ENCODE peak calls at places on chromosome 10, in seven cellular contexts. One of them, this sample, is unnamed.
A peak's percentile ranks its signal among the peaks of the same experiment; 100 is the strongest.

GRCh38 chr10:76576276-76576962 is 1061.2 kb downstream of the KCNMA1 start:
- DNase-seq in fibroblast of pulmonary artery: peak; percentile 26
- DNase-seq in SW 1271: no peak
- DNase-seq in uterus: no peak
- DNase-seq in COR-L47: no peak
- DNase-seq in activated T-cell treated with anti-CD3 and anti-CD28 coated beads, Interleukin-2, amount 50 U/mL, for 72 hours: no peak
- DNase-seq in NCI-H460: no peak
- DNase-seq in this sample: no peak

GRCh38 chr10:75375828-75376227 is 25.7 kb downstream of the ZNF503 start:
- DNase-seq in fibroblast of pulmonary artery: no peak
- DNase-seq in activated T-cell treated with anti-CD3 and anti-CD28 coated beads, Interleukin-2, amount 50 U/mL, for 72 hours: no peak
- DNase-seq in COR-L47: no peak
- DNase-seq in NCI-H460: no peak
- DNase-seq in SW 1271: no peak
- DNase-seq in uterus: no peak
- DNase-seq in this sample: no peak

GRCh38 chr10:9848981-9849380 is 1168.7 kb upstream of the CELF2 start:
- DNase-seq in fibroblast of pulmonary artery: no peak
- DNase-seq in activated T-cell treated with anti-CD3 and anti-CD28 coated beads, Interleukin-2, amount 50 U/mL, for 72 hours: no peak
- DNase-seq in SW 1271: no peak
- DNase-seq in COR-L47: no peak
- DNase-seq in uterus: no peak
- DNase-seq in NCI-H460: no peak
- DNase-seq in this sample: no peak

GRCh38 chr10:132165416-132165980 is 21.2 kb upstream of the DPYSL4 start:
- DNase-seq in SW 1271: no peak
- DNase-seq in NCI-H460: no peak
- DNase-seq in uterus: no peak
- DNase-seq in fibroblast of pulmonary artery: no peak
- DNase-seq in activated T-cell treated with anti-CD3 and anti-CD28 coated beads, Interleukin-2, amount 50 U/mL, for 72 hours: no peak
- DNase-seq in COR-L47: no peak
- DNase-seq in this sample: no peak

GRCh38 chr10:35448687-35449662 is 112.7 kb downstream of the CCNY start:
- DNase-seq in NCI-H460: no peak
- DNase-seq in fibroblast of pulmonary artery: peak; percentile 78
- DNase-seq in activated T-cell treated with anti-CD3 and anti-CD28 coated beads, Interleukin-2, amount 50 U/mL, for 72 hours: no peak
- DNase-seq in SW 1271: no peak
- DNase-seq in uterus: no peak
- DNase-seq in COR-L47: no peak
- DNase-seq in this sample: no peak

GRCh38 chr10:79477456-79477855 is 32.0 kb upstream of the ZCCHC24 start:
- DNase-seq in NCI-H460: no peak
- DNase-seq in SW 1271: no peak
- DNase-seq in activated T-cell treated with anti-CD3 and anti-CD28 coated beads, Interleukin-2, amount 50 U/mL, for 72 hours: no peak
- DNase-seq in COR-L47: no peak
- DNase-seq in uterus: no peak
- DNase-seq in fibroblast of pulmonary artery: no peak
- DNase-seq in this sample: no peak

GRCh38 chr10:118213456-118213855 is 128.7 kb downstream of the FAM204A start:
- DNase-seq in fibroblast of pulmonary artery: no peak
- DNase-seq in NCI-H460: no peak
- DNase-seq in uterus: no peak
- DNase-seq in COR-L47: no peak
- DNase-seq in activated T-cell treated with anti-CD3 and anti-CD28 coated beads, Interleukin-2, amount 50 U/mL, for 72 hours: no peak
- DNase-seq in SW 1271: no peak
- DNase-seq in this sample: no peak

GRCh38 chr10:83199357-83199756 is 940.0 kb upstream of the GHITM start:
- DNase-seq in uterus: no peak
- DNase-seq in SW 1271: no peak
- DNase-seq in fibroblast of pulmonary artery: no peak
- DNase-seq in activated T-cell treated with anti-CD3 and anti-CD28 coated beads, Interleukin-2, amount 50 U/mL, for 72 hours: no peak
- DNase-seq in NCI-H460: no peak
- DNase-seq in COR-L47: no peak
- DNase-seq in this sample: no peak

GRCh38 chr10:31757831-31758230 is 170.8 kb downstream of the ARHGAP12 start:
- DNase-seq in activated T-cell treated with anti-CD3 and anti-CD28 coated beads, Interleukin-2, amount 50 U/mL, for 72 hours: no peak
- DNase-seq in fibroblast of pulmonary artery: no peak
- DNase-seq in NCI-H460: no peak
- DNase-seq in SW 1271: no peak
- DNase-seq in uterus: no peak
- DNase-seq in COR-L47: no peak
- DNase-seq in this sample: no peak

GRCh38 chr10:5413012-5413938 is 918 bp downstream of the NET1 start:
- DNase-seq in COR-L47: no peak
- DNase-seq in SW 1271: no peak
- DNase-seq in fibroblast of pulmonary artery: peak; percentile 71
- DNase-seq in NCI-H460: no peak
- DNase-seq in uterus: no peak
- DNase-seq in activated T-cell treated with anti-CD3 and anti-CD28 coated beads, Interleukin-2, amount 50 U/mL, for 72 hours: no peak
- DNase-seq in this sample: no peak

GRCh38 chr10:132302911-132303310 is 4.8 kb downstream of the STK32C start:
- DNase-seq in COR-L47: no peak
- DNase-seq in uterus: no peak
- DNase-seq in NCI-H460: no peak
- DNase-seq in fibroblast of pulmonary artery: no peak
- DNase-seq in activated T-cell treated with anti-CD3 and anti-CD28 coated beads, Interleukin-2, amount 50 U/mL, for 72 hours: no peak
- DNase-seq in SW 1271: no peak
- DNase-seq in this sample: no peak

GRCh38 chr10:100528885-100529472 is 692 bp downstream of the NDUFB8 start:
- DNase-seq in SW 1271: no peak
- DNase-seq in uterus: no peak
- DNase-seq in activated T-cell treated with anti-CD3 and anti-CD28 coated beads, Interleukin-2, amount 50 U/mL, for 72 hours: no peak
- DNase-seq in NCI-H460: no peak
- DNase-seq in COR-L47: no peak
- DNase-seq in fibroblast of pulmonary artery: no peak
- DNase-seq in this sample: no peak

GRCh38 chr10:15112657-15113056 is 15.5 kb downstream of the RPP38 start:
- DNase-seq in SW 1271: no peak
- DNase-seq in COR-L47: no peak
- DNase-seq in NCI-H460: no peak
- DNase-seq in uterus: no peak
- DNase-seq in activated T-cell treated with anti-CD3 and anti-CD28 coated beads, Interleukin-2, amount 50 U/mL, for 72 hours: no peak
- DNase-seq in fibroblast of pulmonary artery: no peak
- DNase-seq in this sample: no peak

GRCh38 chr10:42872865-42873435 is 90.4 kb downstream of the BMS1 start:
- DNase-seq in fibroblast of pulmonary artery: no peak
- DNase-seq in uterus: no peak
- DNase-seq in NCI-H460: no peak
- DNase-seq in activated T-cell treated with anti-CD3 and anti-CD28 coated beads, Interleukin-2, amount 50 U/mL, for 72 hours: no peak
- DNase-seq in SW 1271: no peak
- DNase-seq in COR-L47: no peak
- DNase-seq in this sample: no peak

GRCh38 chr10:78904196-78904595 is 164.6 kb upstream of the ZMIZ1 start:
- DNase-seq in NCI-H460: no peak
- DNase-seq in uterus: no peak
- DNase-seq in SW 1271: no peak
- DNase-seq in fibroblast of pulmonary artery: no peak
- DNase-seq in activated T-cell treated with anti-CD3 and anti-CD28 coated beads, Interleukin-2, amount 50 U/mL, for 72 hours: no peak
- DNase-seq in COR-L47: no peak
- DNase-seq in this sample: no peak

GRCh38 chr10:13681095-13681494 is 94.3 kb downstream of the PRPF18 start:
- DNase-seq in NCI-H460: no peak
- DNase-seq in COR-L47: no peak
- DNase-seq in uterus: no peak
- DNase-seq in fibroblast of pulmonary artery: no peak
- DNase-seq in SW 1271: no peak
- DNase-seq in activated T-cell treated with anti-CD3 and anti-CD28 coated beads, Interleukin-2, amount 50 U/mL, for 72 hours: no peak
- DNase-seq in this sample: no peak

GRCh38 chr10:56928717-56929116 is 567.7 kb upstream of the ZWINT start:
- DNase-seq in activated T-cell treated with anti-CD3 and anti-CD28 coated beads, Interleukin-2, amount 50 U/mL, for 72 hours: no peak
- DNase-seq in fibroblast of pulmonary artery: no peak
- DNase-seq in NCI-H460: no peak
- DNase-seq in COR-L47: peak; percentile 3
- DNase-seq in uterus: no peak
- DNase-seq in SW 1271: no peak
- DNase-seq in this sample: no peak

GRCh38 chr10:84391326-84391725 is 62.9 kb downstream of the CCSER2 start:
- DNase-seq in activated T-cell treated with anti-CD3 and anti-CD28 coated beads, Interleukin-2, amount 50 U/mL, for 72 hours: no peak
- DNase-seq in uterus: no peak
- DNase-seq in NCI-H460: no peak
- DNase-seq in SW 1271: no peak
- DNase-seq in COR-L47: no peak
- DNase-seq in fibroblast of pulmonary artery: peak; percentile 18
- DNase-seq in this sample: no peak

GRCh38 chr10:13051126-13051694 is 48.8 kb upstream of the OPTN start:
- DNase-seq in NCI-H460: no peak
- DNase-seq in SW 1271: no peak
- DNase-seq in fibroblast of pulmonary artery: no peak
- DNase-seq in COR-L47: no peak
- DNase-seq in activated T-cell treated with anti-CD3 and anti-CD28 coated beads, Interleukin-2, amount 50 U/mL, for 72 hours: no peak
- DNase-seq in uterus: no peak
- DNase-seq in this sample: no peak

GRCh38 chr10:35462491-35462934 is 126.2 kb downstream of the CCNY start:
- DNase-seq in uterus: no peak
- DNase-seq in fibroblast of pulmonary artery: no peak
- DNase-seq in COR-L47: peak; percentile 66
- DNase-seq in NCI-H460: no peak
- DNase-seq in activated T-cell treated with anti-CD3 and anti-CD28 coated beads, Interleukin-2, amount 50 U/mL, for 72 hours: no peak
- DNase-seq in SW 1271: no peak
- DNase-seq in this sample: peak; percentile 65

GRCh38 chr10:64733980-64734379 is 1212.8 kb downstream of the REEP3 start:
- DNase-seq in activated T-cell treated with anti-CD3 and anti-CD28 coated beads, Interleukin-2, amount 50 U/mL, for 72 hours: no peak
- DNase-seq in SW 1271: no peak
- DNase-seq in COR-L47: peak; percentile 26
- DNase-seq in NCI-H460: peak; percentile 38
- DNase-seq in fibroblast of pulmonary artery: peak; percentile 42
- DNase-seq in uterus: no peak
- DNase-seq in this sample: no peak

GRCh38 chr10:29922904-29923303 is 136.5 kb downstream of the JCAD start:
- DNase-seq in activated T-cell treated with anti-CD3 and anti-CD28 coated beads, Interleukin-2, amount 50 U/mL, for 72 hours: no peak
- DNase-seq in NCI-H460: no peak
- DNase-seq in uterus: no peak
- DNase-seq in fibroblast of pulmonary artery: no peak
- DNase-seq in COR-L47: no peak
- DNase-seq in SW 1271: no peak
- DNase-seq in this sample: no peak

GRCh38 chr10:78028438-78029293 is 649 bp downstream of the POLR3A start:
- DNase-seq in SW 1271: no peak
- DNase-seq in fibroblast of pulmonary artery: peak; percentile 50
- DNase-seq in NCI-H460: no peak
- DNase-seq in activated T-cell treated with anti-CD3 and anti-CD28 coated beads, Interleukin-2, amount 50 U/mL, for 72 hours: peak; percentile 32
- DNase-seq in COR-L47: no peak
- DNase-seq in uterus: no peak
- DNase-seq in this sample: no peak

GRCh38 chr10:35335718-35336083 is 608 bp upstream of the CCNY start:
- DNase-seq in activated T-cell treated with anti-CD3 and anti-CD28 coated beads, Interleukin-2, amount 50 U/mL, for 72 hours: peak; percentile 26
- DNase-seq in NCI-H460: no peak
- DNase-seq in COR-L47: no peak
- DNase-seq in uterus: no peak
- DNase-seq in fibroblast of pulmonary artery: no peak
- DNase-seq in SW 1271: no peak
- DNase-seq in this sample: no peak

GRCh38 chr10:69867699-69868558 is 66.2 kb downstream of the COL13A1 start:
- DNase-seq in COR-L47: no peak
- DNase-seq in NCI-H460: no peak
- DNase-seq in activated T-cell treated with anti-CD3 and anti-CD28 coated beads, Interleukin-2, amount 50 U/mL, for 72 hours: no peak
- DNase-seq in SW 1271: no peak
- DNase-seq in fibroblast of pulmonary artery: no peak
- DNase-seq in uterus: no peak
- DNase-seq in this sample: no peak

GRCh38 chr10:30559118-30559684 is 70.4 kb downstream of the LYZL2 start:
- DNase-seq in SW 1271: no peak
- DNase-seq in NCI-H460: no peak
- DNase-seq in uterus: no peak
- DNase-seq in activated T-cell treated with anti-CD3 and anti-CD28 coated beads, Interleukin-2, amount 50 U/mL, for 72 hours: no peak
- DNase-seq in COR-L47: no peak
- DNase-seq in fibroblast of pulmonary artery: no peak
- DNase-seq in this sample: no peak

GRCh38 chr10:114167985-114168384 is 6.0 kb downstream of the CCDC186 start:
- DNase-seq in uterus: no peak
- DNase-seq in fibroblast of pulmonary artery: no peak
- DNase-seq in COR-L47: no peak
- DNase-seq in activated T-cell treated with anti-CD3 and anti-CD28 coated beads, Interleukin-2, amount 50 U/mL, for 72 hours: no peak
- DNase-seq in SW 1271: no peak
- DNase-seq in NCI-H460: no peak
- DNase-seq in this sample: no peak

GRCh38 chr10:98349508-98349922 is 65.5 kb downstream of the PYROXD2 start:
- DNase-seq in fibroblast of pulmonary artery: peak; percentile 99
- DNase-seq in NCI-H460: no peak
- DNase-seq in COR-L47: no peak
- DNase-seq in uterus: peak; percentile 82
- DNase-seq in activated T-cell treated with anti-CD3 and anti-CD28 coated beads, Interleukin-2, amount 50 U/mL, for 72 hours: no peak
- DNase-seq in SW 1271: no peak
- DNase-seq in this sample: no peak

GRCh38 chr10:119041332-119041731 is 11.8 kb downstream of the NANOS1 start:
- DNase-seq in SW 1271: no peak
- DNase-seq in fibroblast of pulmonary artery: no peak
- DNase-seq in NCI-H460: no peak
- DNase-seq in uterus: no peak
- DNase-seq in activated T-cell treated with anti-CD3 and anti-CD28 coated beads, Interleukin-2, amount 50 U/mL, for 72 hours: no peak
- DNase-seq in COR-L47: no peak
- DNase-seq in this sample: no peak

GRCh38 chr10:125005312-125006187 is 63.6 kb downstream of the ZRANB1 start:
- DNase-seq in uterus: peak; percentile 11
- DNase-seq in SW 1271: no peak
- DNase-seq in COR-L47: no peak
- DNase-seq in activated T-cell treated with anti-CD3 and anti-CD28 coated beads, Interleukin-2, amount 50 U/mL, for 72 hours: no peak
- DNase-seq in fibroblast of pulmonary artery: no peak
- DNase-seq in NCI-H460: no peak
- DNase-seq in this sample: no peak

GRCh38 chr10:3977761-3978160 is 192.8 kb upstream of the KLF6 start:
- DNase-seq in uterus: no peak
- DNase-seq in NCI-H460: no peak
- DNase-seq in fibroblast of pulmonary artery: no peak
- DNase-seq in SW 1271: no peak
- DNase-seq in activated T-cell treated with anti-CD3 and anti-CD28 coated beads, Interleukin-2, amount 50 U/mL, for 72 hours: no peak
- DNase-seq in COR-L47: no peak
- DNase-seq in this sample: no peak

GRCh38 chr10:79308016-79308415 is 39.3 kb upstream of the PPIF start:
- DNase-seq in uterus: no peak
- DNase-seq in fibroblast of pulmonary artery: no peak
- DNase-seq in NCI-H460: no peak
- DNase-seq in COR-L47: no peak
- DNase-seq in SW 1271: no peak
- DNase-seq in activated T-cell treated with anti-CD3 and anti-CD28 coated beads, Interleukin-2, amount 50 U/mL, for 72 hours: no peak
- DNase-seq in this sample: no peak

GRCh38 chr10:42885491-42886270 is 103.1 kb downstream of the BMS1 start:
- DNase-seq in SW 1271: no peak
- DNase-seq in activated T-cell treated with anti-CD3 and anti-CD28 coated beads, Interleukin-2, amount 50 U/mL, for 72 hours: no peak
- DNase-seq in fibroblast of pulmonary artery: no peak
- DNase-seq in NCI-H460: no peak
- DNase-seq in COR-L47: no peak
- DNase-seq in uterus: no peak
- DNase-seq in this sample: no peak

GRCh38 chr10:89580243-89580642 is 44.8 kb upstream of the SLC16A12 start:
- DNase-seq in fibroblast of pulmonary artery: no peak
- DNase-seq in activated T-cell treated with anti-CD3 and anti-CD28 coated beads, Interleukin-2, amount 50 U/mL, for 72 hours: no peak
- DNase-seq in SW 1271: no peak
- DNase-seq in uterus: no peak
- DNase-seq in NCI-H460: no peak
- DNase-seq in COR-L47: no peak
- DNase-seq in this sample: no peak

GRCh38 chr10:55628260-55628701 is 732.8 kb downstream of the ZWINT start:
- DNase-seq in COR-L47: no peak
- DNase-seq in uterus: no peak
- DNase-seq in fibroblast of pulmonary artery: no peak
- DNase-seq in SW 1271: no peak
- DNase-seq in NCI-H460: peak; percentile 44
- DNase-seq in activated T-cell treated with anti-CD3 and anti-CD28 coated beads, Interleukin-2, amount 50 U/mL, for 72 hours: no peak
- DNase-seq in this sample: peak; percentile 34

This sample was measured in amygdala.